ENCODE peak calls at places on chromosomes 12 and 14, in eight cellular contexts. L, Q, F, R, E, A, J and I are unnamed samples. For H3K4me1, the result is how much of the 10 kb centered on the place peaks cover.

GRCh38 chr12:109082751-109083150 is 10.5 kb downstream of the ALKBH2 start:
- DNase-seq in L (no peak), Q (no peak), J (no peak), A (no peak), F (no peak), E (no peak), R (no peak), I (no peak)

GRCh38 chr12:94308612-94309011 is 151.1 kb downstream of the CEP83 start:
- DNase-seq in J (no peak), Q (no peak), A (no peak), F (no peak), L (no peak), E (no peak), R (no peak), I (no peak)

GRCh38 chr14:93063393-93063792 is 52.3 kb downstream of the ITPK1 start:
- DNase-seq in E (no peak), R (no peak), J (no peak), A (no peak), F (no peak), Q (no peak), L (no peak), I (no peak)

GRCh38 chr12:104720346-104721064 is 237.6 kb downstream of the SLC41A2 start:
- DNase-seq in L (peak), E (peak), R (peak), A (peak), F (no peak), Q (no peak), J (no peak), I (no peak)

GRCh38 chr14:104864267-104865068 is 600 bp upstream of the CEP170B start:
- DNase-seq in L (no peak), R (peak), A (no peak), E (no peak), Q (peak), F (no peak), J (peak), I (peak)

GRCh38 chr12:77642246-77642645 is 188.4 kb upstream of the NAV3 start:
- DNase-seq in J (no peak), R (no peak), A (no peak), Q (no peak), E (no peak), F (no peak), L (no peak), I (no peak)

GRCh38 chr12:96197503-96198272 is 3.5 kb downstream of the ELK3 start:
- DNase-seq in A (no peak), Q (no peak), F (no peak), J (no peak), L (no peak), E (no peak), R (no peak), I (no peak)

GRCh38 chr12:2397356-2398045 is 344.7 kb downstream of the CACNA1C start:
- DNase-seq in L (no peak), F (no peak), E (no peak), Q (no peak), A (no peak), R (no peak), J (no peak), I (no peak)

GRCh38 chr12:99658950-99659349 is 11.4 kb downstream of the GARIN6 start:
- DNase-seq in E (no peak), L (no peak), A (no peak), Q (no peak), F (no peak), J (no peak), R (no peak), I (no peak)

GRCh38 chr14:22391908-22392307 is 197.1 kb downstream of the DAD1 start:
- DNase-seq in A (no peak), J (peak), F (peak), R (peak), Q (no peak), L (peak), E (peak), I (peak)

GRCh38 chr12:9784326-9784725 is 23.6 kb upstream of the CD69 start:
- DNase-seq in L (no peak), A (no peak), R (no peak), Q (no peak), F (no peak), J (no peak), E (no peak), I (no peak)

GRCh38 chr12:89899651-89900050 is 191.0 kb upstream of the ATP2B1 start:
- DNase-seq in E (no peak), A (no peak), J (no peak), F (no peak), R (no peak), L (no peak), Q (no peak), I (no peak)

GRCh38 chr12:34295366-34296142 is 273.3 kb downstream of the ALG10 start:
- DNase-seq in Q (peak), A (no peak), E (peak), L (no peak), J (no peak), F (no peak), R (no peak), I (peak)

GRCh38 chr12:98998697-98999299 is 353.7 kb downstream of the APAF1 start:
- DNase-seq in L (no peak), R (no peak), Q (no peak), F (no peak), J (no peak), E (no peak), A (no peak), I (no peak)

GRCh38 chr12:31736472-31736871 is 7.7 kb upstream of the AMN1 start:
- DNase-seq in J (no peak), A (peak), R (no peak), L (no peak), Q (no peak), E (no peak), F (no peak), I (no peak)

GRCh38 chr12:71771069-71771468 is 16.4 kb downstream of the RAB21 start:
- DNase-seq in F (no peak), Q (no peak), E (no peak), R (no peak), L (no peak), A (no peak), J (no peak), I (no peak)

GRCh38 chr12:51270847-51271518 is 768 bp upstream of the SMAGP start:
- DNase-seq in F (no peak), A (no peak), R (no peak), L (no peak), Q (no peak), E (no peak), J (no peak), I (no peak)

GRCh38 chr12:6921996-6922935 is 5.5 kb upstream of the ATN1 start:
- DNase-seq in A (no peak), E (peak), Q (no peak), F (no peak), R (no peak), J (no peak), L (no peak), I (no peak)

GRCh38 chr14:56036353-56036752 is 81.9 kb upstream of the PELI2 start:
- DNase-seq in L (no peak), A (no peak), Q (no peak), E (no peak), F (no peak), J (no peak), R (no peak), I (no peak)

GRCh38 chr12:13196302-13196921 is at the start of gene EMP1:
- DNase-seq in J (peak), L (peak), F (peak), A (peak), R (peak), Q (peak), E (peak), I (peak)

GRCh38 chr12:122893208-122894151 is 2.4 kb downstream of the VPS37B start:
- DNase-seq in L (no peak), R (peak), J (no peak), A (no peak), Q (no peak), E (peak), F (no peak), I (no peak)

GRCh38 chr12:2003676-2004112 is 563 bp downstream of the DCP1B start:
- DNase-seq in A (no peak), R (no peak), F (no peak), J (no peak), Q (no peak), E (no peak), L (no peak), I (no peak)

GRCh38 chr12:52721838-52722470 is 18.6 kb upstream of the KRT77 start:
- DNase-seq in R (no peak), L (no peak), Q (no peak), A (no peak), E (no peak), J (no peak), F (no peak), I (no peak)

GRCh38 chr14:71398450-71398849 is 491.2 kb downstream of the PCNX1 start:
- DNase-seq in A (no peak), L (no peak), E (no peak), F (no peak), J (no peak), Q (no peak), R (no peak), I (no peak)

GRCh38 chr12:53994268-53994690 is 5.7 kb upstream of the HOXC9 start:
- DNase-seq in F (no peak), A (no peak), Q (no peak), R (no peak), J (no peak), L (no peak), E (no peak), I (no peak)

GRCh38 chr14:69428289-69428998 is 30.0 kb downstream of the SLC39A9 start:
- DNase-seq in L (no peak), F (no peak), Q (no peak), A (no peak), E (no peak), J (no peak), R (no peak), I (no peak)
- H3K4me3 ChIP-seq in L (no peak), F (no peak), Q (no peak), A (no peak), E (no peak), J (no peak), R (no peak), I (no peak)

DNA sequence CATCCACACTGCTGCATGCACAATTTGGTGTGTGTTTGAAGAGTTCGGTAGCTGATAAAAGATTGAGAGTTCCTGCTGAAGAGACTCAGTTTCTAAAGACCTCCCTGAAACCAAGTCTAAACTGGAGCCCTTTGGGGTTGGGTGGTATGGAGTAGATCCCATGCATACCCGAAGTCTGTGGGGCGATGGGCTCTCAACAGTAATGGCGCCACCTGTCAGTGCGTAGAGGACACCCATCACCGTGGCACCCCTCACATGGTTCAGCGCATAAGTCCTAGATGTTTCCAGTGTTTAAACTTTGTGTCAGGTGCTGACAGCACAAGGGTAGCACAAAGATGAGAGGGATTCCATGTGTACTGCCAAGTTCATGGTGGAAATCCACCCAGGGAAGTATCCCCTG is 85.9 kb downstream of the ESR2 start:
- DNase-seq in Q (no peak), L (no peak), J (no peak), R (no peak), F (no peak), A (no peak), E (no peak), I (no peak)
- H3K4me1 ChIP-seq in Q (under half), L (under half), J (under half), R (under half), F (under half), A (under half), E (under half), I (half or more)

DNA sequence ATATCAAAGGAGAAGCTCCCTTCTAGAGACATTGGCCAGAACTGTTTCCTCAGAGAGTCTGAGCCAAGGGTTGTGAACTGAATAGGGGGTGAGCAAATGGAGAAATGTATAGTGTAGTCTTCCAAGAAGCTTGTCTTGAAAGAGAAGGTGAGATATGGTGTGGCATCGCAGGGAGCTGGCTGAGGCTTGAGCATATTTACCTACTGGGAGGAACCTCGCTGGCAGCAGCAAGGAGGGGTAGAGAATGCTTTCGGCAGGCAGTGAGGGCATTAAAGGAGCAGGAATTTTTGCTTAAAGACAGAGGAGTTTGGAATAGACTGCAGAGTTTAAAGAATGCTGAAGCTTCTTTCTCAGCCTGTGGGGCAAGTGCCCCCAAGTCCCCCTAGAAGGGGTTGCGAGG is 59.3 kb upstream of the PRMT8 start:
- DNase-seq in F (no peak), L (no peak), J (no peak), A (no peak), Q (no peak), R (peak), E (no peak), I (no peak)
- H3K4me3 ChIP-seq in F (no peak), L (no peak), J (no peak), A (no peak), Q (no peak), R (no peak), E (no peak), I (no peak)

GRCh38 chr12:57887631-57888406 is 41.3 kb upstream of the CTDSP2 start:
- DNase-seq in F (peak), E (peak), R (peak), A (no peak), Q (no peak), L (no peak), J (no peak), I (no peak)
- H3K4me1 ChIP-seq in F (half or more), E (half or more), R (half or more), A (under half), Q (under half), L (half or more), J (half or more), I (half or more)